ENCODE peak calls at places on chromosomes 16 and 17, in seven cellular contexts. X, K, W, O, F, Q and G are unnamed samples.

GRCh38 chr16:71894229-71894920 is 956 bp upstream of the IST1 start:
- DNase-seq in X (peak), K (peak), O (peak), Q (peak), F (no peak), W (peak), G (peak)

GRCh38 chr16:30570621-30571443 is 682 bp downstream of the ZNF688 start:
- DNase-seq in O (peak), K (peak), Q (peak), F (no peak), X (peak), W (no peak), G (no peak)

GRCh38 chr17:50258647-50259483 is 15.4 kb upstream of the TMEM92 start:
- DNase-seq in K (no peak), F (no peak), X (no peak), W (no peak), Q (no peak), O (no peak), G (no peak)

GRCh38 chr17:77694391-77695363 is 263.8 kb upstream of the TNRC6C start:
- DNase-seq in X (no peak), W (no peak), Q (no peak), F (no peak), O (no peak), K (no peak), G (no peak)

GRCh38 chr17:253091-253846 is 71.8 kb upstream of the DOC2B start:
- DNase-seq in F (no peak), X (peak), K (peak), O (no peak), Q (no peak), W (no peak), G (peak)

GRCh38 chr17:19718613-19719364 is 2.4 kb upstream of the SLC47A2 start:
- DNase-seq in Q (no peak), K (no peak), X (no peak), O (no peak), F (no peak), W (no peak), G (no peak)

GRCh38 chr16:88755745-88756443 is 29.1 kb downstream of the PIEZO1 start:
- DNase-seq in X (no peak), K (no peak), W (no peak), F (no peak), Q (no peak), O (no peak), G (no peak)

GRCh38 chr17:72555052-72555451 is 434.2 kb downstream of the SOX9 start:
- DNase-seq in Q (no peak), X (no peak), F (no peak), W (no peak), O (no peak), K (no peak), G (no peak)

GRCh38 chr16:90011196-90011819 is 7.9 kb downstream of the DBNDD1 start:
- DNase-seq in Q (no peak), F (no peak), W (no peak), O (no peak), X (no peak), K (no peak), G (no peak)

GRCh38 chr17:55795098-55795497 is 44.2 kb downstream of the PCTP start:
- DNase-seq in O (no peak), Q (no peak), W (no peak), X (no peak), F (no peak), K (no peak), G (no peak)

GRCh38 chr17:59845595-59846390 is 47.0 kb downstream of the TUBD1 start:
- DNase-seq in W (no peak), K (no peak), Q (no peak), X (peak), F (no peak), O (peak), G (no peak)
- TF ChIP-seq POLR2A in W (no peak), K (no peak), Q (no peak), X (no peak), F (no peak), O (no peak), G (peak)

DNA sequence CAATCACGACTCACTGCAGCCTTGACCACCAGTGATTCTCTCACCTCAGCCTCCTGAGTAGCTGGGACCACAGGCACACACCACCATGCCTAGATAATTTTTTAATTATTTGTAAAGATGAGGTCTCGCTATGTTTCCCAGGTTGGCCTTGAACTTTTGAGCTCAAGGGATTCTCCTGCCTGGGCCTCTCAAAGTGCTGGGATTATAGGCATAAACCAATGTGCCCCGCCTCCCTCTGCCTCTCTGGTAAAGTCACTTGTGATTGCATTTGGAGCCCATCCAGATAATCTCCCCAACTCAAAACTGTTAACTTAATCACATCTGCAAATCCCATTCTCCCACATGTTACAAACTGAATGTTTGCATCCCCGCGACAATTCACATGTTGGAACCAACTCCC is 11.8 kb upstream of the PECAM1 start:
- DNase-seq in K (peak), O (no peak), X (no peak), W (no peak), F (no peak), Q (no peak), G (no peak)
- TF ChIP-seq CTCF in K (no peak), O (no peak), X (no peak), W (no peak), F (no peak), Q (no peak), G (no peak)

DNA sequence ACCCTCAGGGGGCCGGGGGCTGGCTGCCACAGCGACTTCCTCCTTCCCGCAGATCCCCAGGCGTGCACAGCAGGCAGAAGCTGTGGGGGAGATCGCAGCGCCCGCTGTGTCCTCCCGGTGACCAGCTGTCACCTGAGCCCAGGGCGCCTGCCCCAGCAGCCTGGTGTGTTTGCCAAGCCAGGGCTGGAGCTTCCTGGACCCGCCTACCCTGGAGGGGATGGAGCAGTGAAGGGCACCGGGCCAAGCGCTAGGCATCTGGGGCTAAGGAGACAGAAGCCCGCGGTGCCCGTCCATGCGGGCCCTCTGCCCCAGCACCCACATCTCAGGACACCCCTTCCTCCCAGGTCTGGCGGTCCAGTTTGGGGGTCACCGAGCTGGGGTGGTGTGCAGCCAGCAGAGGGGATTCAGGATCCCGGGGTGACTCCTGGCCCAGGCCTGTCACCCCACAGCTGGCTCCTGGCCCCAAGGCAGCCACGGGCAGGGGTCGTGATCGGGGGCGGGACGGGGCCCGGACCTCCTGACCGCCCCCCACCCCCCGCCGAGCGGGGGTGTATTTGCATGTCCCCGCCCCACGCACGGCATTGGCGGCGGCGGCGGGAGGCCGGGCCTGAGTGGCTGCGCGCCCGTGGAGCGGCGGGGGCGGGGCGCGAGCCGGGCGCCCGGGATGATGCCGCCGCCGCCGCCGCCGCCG is at the start of gene RAB26:
- DNase-seq in F (no peak), W (peak), Q (peak), K (peak), X (peak), O (peak), G (peak)
- TF ChIP-seq POLR2A in F (no peak), W (no peak), Q (no peak), K (no peak), X (no peak), O (peak), G (no peak)

GRCh38 chr17:29256735-29257466 is 10.2 kb downstream of the CRYBA1 start:
- DNase-seq in K (no peak), W (no peak), F (no peak), O (no peak), Q (no peak), X (no peak), G (no peak)

GRCh38 chr17:29256116-29256515 is 9.5 kb downstream of the CRYBA1 start:
- DNase-seq in X (no peak), Q (no peak), O (no peak), F (no peak), K (no peak), W (no peak), G (no peak)

GRCh38 chr17:29251969-29252866 is 5.6 kb downstream of the CRYBA1 start:
- DNase-seq in K (no peak), X (no peak), Q (no peak), W (no peak), O (no peak), F (no peak), G (no peak)

GRCh38 chr17:29253037-29253436 is 6.4 kb downstream of the CRYBA1 start:
- DNase-seq in W (no peak), O (no peak), K (no peak), F (no peak), X (no peak), Q (no peak), G (no peak)

DNA sequence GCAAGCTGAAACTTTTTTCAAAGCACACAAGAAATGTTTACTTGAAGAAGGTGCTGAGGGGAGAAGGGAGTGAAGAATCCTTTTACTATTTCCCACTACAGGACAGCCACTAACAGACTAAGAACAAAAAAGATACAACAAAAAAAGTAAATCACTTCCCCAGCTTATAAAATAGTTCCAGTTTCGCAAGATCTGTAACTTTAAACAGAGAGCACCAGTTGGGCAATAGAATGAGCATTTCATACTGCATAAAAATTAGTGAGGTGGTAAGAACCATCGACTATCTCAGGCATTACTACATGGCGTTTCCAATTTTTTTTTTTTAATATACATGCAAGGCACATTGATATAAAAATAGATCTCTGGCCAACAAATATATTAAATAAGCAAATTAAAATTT is 11.1 kb downstream of the CRYBA1 start:
- DNase-seq in W (no peak), F (no peak), X (no peak), Q (no peak), K (no peak), O (no peak), G (no peak)
- TF ChIP-seq CTCF in W (no peak), F (no peak), X (no peak), Q (no peak), K (no peak), O (no peak), G (no peak)

DNA sequence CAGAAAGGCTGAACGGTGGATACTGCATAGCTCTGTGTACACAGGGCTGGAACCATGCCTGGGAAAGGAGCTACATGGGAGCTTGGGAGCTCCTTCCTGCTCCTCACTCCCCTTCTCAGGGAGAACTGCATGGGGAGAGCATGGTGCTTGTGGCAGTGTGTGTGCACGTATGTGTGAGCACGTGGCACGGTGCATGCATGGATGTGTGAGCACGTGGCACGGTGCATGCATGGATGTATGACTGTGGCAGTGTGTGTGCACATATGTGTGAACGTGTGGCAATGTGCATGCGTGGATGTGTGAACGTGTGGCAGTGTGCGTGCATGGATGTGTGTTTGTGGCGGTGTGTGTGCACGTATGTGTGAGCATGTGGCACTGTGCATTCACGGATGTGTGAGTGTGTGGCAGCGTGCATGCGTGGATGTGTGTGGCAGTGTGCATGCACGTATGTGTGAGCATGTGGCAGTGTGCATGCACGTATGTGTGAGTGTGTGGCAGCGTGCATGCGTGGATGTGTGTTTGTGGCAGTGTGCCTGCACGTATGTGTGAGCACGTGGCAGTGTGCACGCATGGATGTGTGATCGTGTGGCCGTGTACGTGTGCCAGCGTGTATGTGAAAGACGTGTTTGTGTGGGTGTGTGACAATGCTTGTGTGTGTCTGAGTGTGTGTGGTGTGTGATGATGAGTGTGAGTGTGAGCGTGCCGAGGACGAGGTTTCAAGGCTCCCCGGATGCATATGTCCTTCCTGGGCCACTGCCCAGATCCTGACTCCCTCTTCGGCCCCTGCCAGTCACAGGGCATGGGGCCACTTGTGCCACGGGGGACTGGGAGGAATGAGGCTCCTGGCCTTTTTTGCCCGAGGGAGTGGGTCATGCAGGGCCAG is 52.4 kb upstream of the JPH3 start:
- DNase-seq in O (no peak), K (no peak), F (no peak), Q (no peak), W (no peak), X (no peak), G (no peak)
- TF ChIP-seq POLR2A in O (no peak), K (no peak), F (no peak), Q (no peak), W (no peak), X (no peak), G (no peak)

GRCh38 chr17:53516643-53517042 is 306.1 kb upstream of the KIF2B start:
- DNase-seq in K (no peak), Q (no peak), X (no peak), F (no peak), O (no peak), W (no peak), G (no peak)
- TF ChIP-seq CTCF in K (no peak), Q (no peak), X (no peak), F (no peak), O (no peak), W (no peak), G (no peak)